ENCODE peak calls at places on chromosome 7, in seven cellular contexts. One of them, this sample, is unnamed.

GRCh38 chr7:30659312-30659711 is 22.9 kb downstream of the CRHR2 start:
- DNase-seq in IMR-90: peak
- DNase-seq in stomach: no peak
- DNase-seq in tibial nerve: no peak
- DNase-seq in GM12891: no peak
- DNase-seq in H54: no peak
- DNase-seq in HCT116: no peak
- DNase-seq in this sample: peak

GRCh38 chr7:139603282-139603681 is 79.8 kb downstream of the CLEC2L start:
- DNase-seq in IMR-90: no peak
- DNase-seq in stomach: no peak
- DNase-seq in tibial nerve: no peak
- DNase-seq in GM12891: no peak
- DNase-seq in H54: no peak
- DNase-seq in HCT116: no peak
- DNase-seq in this sample: no peak

GRCh38 chr7:112779667-112780066 is 10.5 kb downstream of the TMEM168 start:
- DNase-seq in IMR-90: peak
- DNase-seq in stomach: no peak
- DNase-seq in tibial nerve: no peak
- DNase-seq in GM12891: no peak
- DNase-seq in H54: no peak
- DNase-seq in HCT116: no peak
- DNase-seq in this sample: no peak

GRCh38 chr7:104552102-104552501 is 223.7 kb downstream of the LHFPL3 start:
- DNase-seq in IMR-90: peak
- DNase-seq in stomach: peak
- DNase-seq in tibial nerve: peak
- DNase-seq in GM12891: peak
- DNase-seq in H54: peak
- DNase-seq in HCT116: peak
- DNase-seq in this sample: peak

GRCh38 chr7:2541291-2542010 is 13.9 kb downstream of the BRAT1 start:
- DNase-seq in IMR-90: no peak
- DNase-seq in stomach: no peak
- DNase-seq in tibial nerve: no peak
- DNase-seq in GM12891: peak
- DNase-seq in H54: peak
- DNase-seq in HCT116: no peak
- DNase-seq in this sample: no peak

GRCh38 chr7:153399554-153399940 is 640.0 kb downstream of the ACTR3B start:
- DNase-seq in IMR-90: no peak
- DNase-seq in stomach: no peak
- DNase-seq in tibial nerve: no peak
- DNase-seq in GM12891: no peak
- DNase-seq in H54: no peak
- DNase-seq in HCT116: no peak
- DNase-seq in this sample: no peak

GRCh38 chr7:69643708-69644445 is 45.6 kb downstream of the AUTS2 start:
- DNase-seq in IMR-90: no peak
- DNase-seq in stomach: no peak
- DNase-seq in tibial nerve: no peak
- DNase-seq in GM12891: no peak
- DNase-seq in H54: no peak
- DNase-seq in HCT116: no peak
- DNase-seq in this sample: no peak

GRCh38 chr7:95716357-95717122 is 55.8 kb upstream of the DYNC1I1 start:
- DNase-seq in IMR-90: no peak
- DNase-seq in stomach: no peak
- DNase-seq in tibial nerve: no peak
- DNase-seq in GM12891: no peak
- DNase-seq in H54: no peak
- DNase-seq in HCT116: no peak
- DNase-seq in this sample: no peak

GRCh38 chr7:80941206-80941758 is 22.4 kb upstream of the SEMA3C start:
- DNase-seq in IMR-90: peak
- DNase-seq in stomach: no peak
- DNase-seq in tibial nerve: no peak
- DNase-seq in GM12891: no peak
- DNase-seq in H54: no peak
- DNase-seq in HCT116: no peak
- DNase-seq in this sample: no peak

GRCh38 chr7:114819629-114820362 is 102.1 kb upstream of the MDFIC start:
- DNase-seq in IMR-90: peak
- DNase-seq in stomach: no peak
- DNase-seq in tibial nerve: no peak
- DNase-seq in GM12891: no peak
- DNase-seq in H54: peak
- DNase-seq in HCT116: peak
- DNase-seq in this sample: no peak

GRCh38 chr7:70761711-70762328 is 370.1 kb upstream of the GALNT17 start:
- DNase-seq in IMR-90: no peak
- DNase-seq in stomach: no peak
- DNase-seq in tibial nerve: no peak
- DNase-seq in GM12891: no peak
- DNase-seq in H54: no peak
- DNase-seq in HCT116: no peak
- DNase-seq in this sample: no peak

GRCh38 chr7:101935521-101936141 is 118.2 kb downstream of the CUX1 start:
- DNase-seq in IMR-90: no peak
- DNase-seq in stomach: peak
- DNase-seq in tibial nerve: peak
- DNase-seq in GM12891: no peak
- DNase-seq in H54: no peak
- DNase-seq in HCT116: no peak
- DNase-seq in this sample: no peak

GRCh38 chr7:23246540-23246939 is at the start of gene GPNMB:
- DNase-seq in IMR-90: peak
- DNase-seq in stomach: no peak
- DNase-seq in tibial nerve: peak
- DNase-seq in GM12891: no peak
- DNase-seq in H54: peak
- DNase-seq in HCT116: no peak
- DNase-seq in this sample: no peak

GRCh38 chr7:127514499-127514898 is 70.9 kb downstream of the GCC1 start:
- DNase-seq in IMR-90: peak
- DNase-seq in stomach: no peak
- DNase-seq in tibial nerve: no peak
- DNase-seq in GM12891: no peak
- DNase-seq in H54: no peak
- DNase-seq in HCT116: peak
- DNase-seq in this sample: no peak

GRCh38 chr7:76513817-76514799 is 3.8 kb downstream of the UPK3B start:
- DNase-seq in IMR-90: no peak
- DNase-seq in stomach: no peak
- DNase-seq in tibial nerve: no peak
- DNase-seq in GM12891: no peak
- DNase-seq in H54: no peak
- DNase-seq in HCT116: no peak
- DNase-seq in this sample: no peak

GRCh38 chr7:116570306-116570705 is 45.5 kb downstream of the CAV1 start:
- DNase-seq in IMR-90: no peak
- DNase-seq in stomach: no peak
- DNase-seq in tibial nerve: no peak
- DNase-seq in GM12891: no peak
- DNase-seq in H54: no peak
- DNase-seq in HCT116: no peak
- DNase-seq in this sample: no peak

GRCh38 chr7:135669774-135670173 is 7.5 kb downstream of the STMP1 start:
- DNase-seq in IMR-90: no peak
- DNase-seq in stomach: no peak
- DNase-seq in tibial nerve: no peak
- DNase-seq in GM12891: no peak
- DNase-seq in H54: no peak
- DNase-seq in HCT116: no peak
- DNase-seq in this sample: no peak

GRCh38 chr7:138089080-138089901 is 13.0 kb downstream of the AKR1D1 start:
- DNase-seq in IMR-90: no peak
- DNase-seq in stomach: no peak
- DNase-seq in tibial nerve: no peak
- DNase-seq in GM12891: no peak
- DNase-seq in H54: peak
- DNase-seq in HCT116: no peak
- DNase-seq in this sample: no peak

GRCh38 chr7:90736316-90736715 is 140.2 kb downstream of the CDK14 start:
- DNase-seq in IMR-90: no peak
- DNase-seq in stomach: no peak
- DNase-seq in tibial nerve: no peak
- DNase-seq in GM12891: no peak
- DNase-seq in H54: no peak
- DNase-seq in HCT116: no peak
- DNase-seq in this sample: no peak

GRCh38 chr7:135260930-135261721 is 27.5 kb downstream of the STRA8 start:
- DNase-seq in IMR-90: peak
- DNase-seq in stomach: no peak
- DNase-seq in tibial nerve: no peak
- DNase-seq in GM12891: no peak
- DNase-seq in H54: no peak
- DNase-seq in HCT116: no peak
- DNase-seq in this sample: no peak

GRCh38 chr7:2172311-2173183 is 60.2 kb downstream of the MAD1L1 start:
- DNase-seq in IMR-90: peak
- DNase-seq in stomach: peak
- DNase-seq in tibial nerve: no peak
- DNase-seq in GM12891: no peak
- DNase-seq in H54: no peak
- DNase-seq in HCT116: no peak
- DNase-seq in this sample: peak

GRCh38 chr7:70794962-70795361 is 337.0 kb upstream of the GALNT17 start:
- DNase-seq in IMR-90: no peak
- DNase-seq in stomach: no peak
- DNase-seq in tibial nerve: no peak
- DNase-seq in GM12891: no peak
- DNase-seq in H54: no peak
- DNase-seq in HCT116: no peak
- DNase-seq in this sample: no peak

GRCh38 chr7:157693521-157694388 is 357.0 kb downstream of the DNAJB6 start:
- DNase-seq in IMR-90: no peak
- DNase-seq in stomach: peak
- DNase-seq in tibial nerve: no peak
- DNase-seq in GM12891: no peak
- DNase-seq in H54: no peak
- DNase-seq in HCT116: no peak
- DNase-seq in this sample: no peak

GRCh38 chr7:31373337-31374289 is 33.1 kb upstream of the NEUROD6 start:
- DNase-seq in IMR-90: peak
- DNase-seq in stomach: peak
- DNase-seq in tibial nerve: no peak
- DNase-seq in GM12891: peak
- DNase-seq in H54: peak
- DNase-seq in HCT116: peak
- DNase-seq in this sample: peak

GRCh38 chr7:139948587-139948986 is 114.2 kb downstream of the PARP12 start:
- DNase-seq in IMR-90: no peak
- DNase-seq in stomach: no peak
- DNase-seq in tibial nerve: no peak
- DNase-seq in GM12891: no peak
- DNase-seq in H54: no peak
- DNase-seq in HCT116: no peak
- DNase-seq in this sample: no peak

GRCh38 chr7:100566018-100566531 is 7.6 kb downstream of the SAP25 start:
- DNase-seq in IMR-90: no peak
- DNase-seq in stomach: no peak
- DNase-seq in tibial nerve: no peak
- DNase-seq in GM12891: no peak
- DNase-seq in H54: no peak
- DNase-seq in HCT116: no peak
- DNase-seq in this sample: no peak
- TF ChIP-seq POLR2A in IMR-90: no peak
- TF ChIP-seq POLR2A in stomach: no peak
- TF ChIP-seq POLR2A in tibial nerve: no peak
- TF ChIP-seq POLR2A in GM12891: no peak
- TF ChIP-seq POLR2A in H54: no peak
- TF ChIP-seq POLR2A in HCT116: no peak
- TF ChIP-seq POLR2A in this sample: no peak

GRCh38 chr7:99142727-99143521 is 984 bp downstream of the SMURF1 start:
- DNase-seq in IMR-90: peak
- DNase-seq in stomach: peak
- DNase-seq in tibial nerve: peak
- DNase-seq in GM12891: peak
- DNase-seq in H54: peak
- DNase-seq in HCT116: peak
- DNase-seq in this sample: peak
- TF ChIP-seq POLR2A in IMR-90: no peak
- TF ChIP-seq POLR2A in stomach: no peak
- TF ChIP-seq POLR2A in tibial nerve: no peak
- TF ChIP-seq POLR2A in GM12891: no peak
- TF ChIP-seq POLR2A in H54: peak
- TF ChIP-seq POLR2A in HCT116: no peak
- TF ChIP-seq POLR2A in this sample: peak

DNA sequence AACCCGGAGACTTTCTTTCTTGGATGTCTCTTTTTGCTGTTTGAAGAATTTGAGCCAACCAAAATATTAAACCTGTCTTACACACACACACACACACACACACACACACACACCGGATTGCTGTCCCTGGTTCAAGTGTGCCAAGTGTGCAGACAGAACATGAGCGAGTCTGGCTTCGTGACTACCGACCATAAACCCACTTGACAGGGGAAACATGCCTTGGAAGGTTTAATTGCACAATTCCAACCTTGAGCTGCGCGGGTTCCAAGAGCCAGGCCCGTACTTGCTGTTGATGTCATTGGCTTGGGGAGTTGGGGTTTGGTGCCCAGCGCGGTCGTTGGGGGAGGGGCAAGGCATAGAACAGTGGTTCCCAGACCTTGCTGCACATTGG is 1.7 kb downstream of the EGFR start:
- DNase-seq in IMR-90: peak
- DNase-seq in stomach: no peak
- DNase-seq in tibial nerve: peak
- DNase-seq in GM12891: no peak
- DNase-seq in H54: no peak
- DNase-seq in HCT116: no peak
- DNase-seq in this sample: peak
- TF ChIP-seq POLR2A in IMR-90: no peak
- TF ChIP-seq POLR2A in stomach: no peak
- TF ChIP-seq POLR2A in tibial nerve: no peak
- TF ChIP-seq POLR2A in GM12891: no peak
- TF ChIP-seq POLR2A in H54: no peak
- TF ChIP-seq POLR2A in HCT116: no peak
- TF ChIP-seq POLR2A in this sample: peak

GRCh38 chr7:123714296-123715080 is 34.3 kb downstream of the WASL start:
- DNase-seq in IMR-90: peak
- DNase-seq in stomach: no peak
- DNase-seq in tibial nerve: no peak
- DNase-seq in GM12891: no peak
- DNase-seq in H54: no peak
- DNase-seq in HCT116: no peak
- DNase-seq in this sample: no peak

GRCh38 chr7:123709525-123709924 is 39.3 kb downstream of the WASL start:
- DNase-seq in IMR-90: peak
- DNase-seq in stomach: no peak
- DNase-seq in tibial nerve: no peak
- DNase-seq in GM12891: no peak
- DNase-seq in H54: no peak
- DNase-seq in HCT116: no peak
- DNase-seq in this sample: no peak

GRCh38 chr7:123711832-123712293 is 36.9 kb downstream of the WASL start:
- DNase-seq in IMR-90: no peak
- DNase-seq in stomach: no peak
- DNase-seq in tibial nerve: no peak
- DNase-seq in GM12891: no peak
- DNase-seq in H54: no peak
- DNase-seq in HCT116: no peak
- DNase-seq in this sample: no peak

GRCh38 chr7:123715198-123715597 is 33.6 kb downstream of the WASL start:
- DNase-seq in IMR-90: peak
- DNase-seq in stomach: no peak
- DNase-seq in tibial nerve: no peak
- DNase-seq in GM12891: no peak
- DNase-seq in H54: no peak
- DNase-seq in HCT116: no peak
- DNase-seq in this sample: no peak

GRCh38 chr7:123712619-123713018 is 36.2 kb downstream of the WASL start:
- DNase-seq in IMR-90: peak
- DNase-seq in stomach: no peak
- DNase-seq in tibial nerve: no peak
- DNase-seq in GM12891: no peak
- DNase-seq in H54: no peak
- DNase-seq in HCT116: no peak
- DNase-seq in this sample: no peak
- TF ChIP-seq POLR2A in IMR-90: no peak
- TF ChIP-seq POLR2A in stomach: no peak
- TF ChIP-seq POLR2A in tibial nerve: no peak
- TF ChIP-seq POLR2A in GM12891: no peak
- TF ChIP-seq POLR2A in H54: no peak
- TF ChIP-seq POLR2A in HCT116: no peak
- TF ChIP-seq POLR2A in this sample: no peak

This sample was measured in body of pancreas.